ENCODE peak calls at places on chromosome 1, in six cellular contexts. P is tibial nerve, L is ovary, F is GM13977, E is A549, S is GM20000. W is an unnamed sample.

GRCh38 chr1:8373547-8374270 is 55.8 kb downstream of the SLC45A1 start:
- DNase-seq in P (no peak), L (peak), F (no peak), E (no peak), S (no peak), W (no peak)

GRCh38 chr1:211643324-211644212 is 31.9 kb downstream of the NEK2 start:
- DNase-seq in P (no peak), L (peak), F (no peak), E (peak), S (no peak), W (peak)

GRCh38 chr1:235642021-235642942 is 7.3 kb downstream of the GNG4 start:
- DNase-seq in P (no peak), L (no peak), F (peak), E (no peak), S (peak), W (peak)

GRCh38 chr1:161182214-161182613 is 4.9 kb upstream of the B4GALT3 start:
- DNase-seq in P (no peak), L (no peak), F (no peak), E (peak), S (peak), W (no peak)

GRCh38 chr1:177620636-177621190 is 349.1 kb downstream of the SEC16B start:
- DNase-seq in P (no peak), L (no peak), F (no peak), E (no peak), S (no peak), W (no peak)

GRCh38 chr1:64038965-64039926 is 164.2 kb upstream of the UBE2U start:
- DNase-seq in P (peak), L (no peak), F (no peak), E (peak), S (no peak), W (no peak)

GRCh38 chr1:40316595-40317393 is at the start of gene COL9A2:
- DNase-seq in P (peak), L (no peak), F (peak), E (no peak), S (peak), W (peak)

GRCh38 chr1:37423810-37424209 is 50.6 kb upstream of the ZC3H12A start:
- DNase-seq in P (no peak), L (no peak), F (no peak), E (no peak), S (no peak), W (no peak)

GRCh38 chr1:156804572-156805243 is 11.9 kb downstream of the SH2D2A start:
- DNase-seq in P (no peak), L (no peak), F (no peak), E (no peak), S (no peak), W (no peak)

GRCh38 chr1:6454856-6455751 is 10.9 kb downstream of the TNFRSF25 start:
- DNase-seq in P (no peak), L (no peak), F (no peak), E (no peak), S (no peak), W (no peak)

GRCh38 chr1:33143181-33143580 is 38.7 kb downstream of the TRIM62 start:
- DNase-seq in P (no peak), L (no peak), F (no peak), E (no peak), S (no peak), W (no peak)

GRCh38 chr1:19341201-19342076 is 29.3 kb downstream of the SLC66A1 start:
- DNase-seq in P (peak), L (peak), F (peak), E (peak), S (peak), W (peak)

GRCh38 chr1:60924964-60925798 is 157.2 kb upstream of the NFIA start:
- DNase-seq in P (no peak), L (no peak), F (no peak), E (no peak), S (no peak), W (no peak)

GRCh38 chr1:227729881-227730629 is 5.0 kb downstream of the JMJD4 start:
- DNase-seq in P (no peak), L (peak), F (peak), E (peak), S (peak), W (peak)

GRCh38 chr1:155607708-155608107 is 2.3 kb upstream of the MSTO1 start:
- DNase-seq in P (no peak), L (no peak), F (no peak), E (peak), S (no peak), W (no peak)

GRCh38 chr1:232627645-232628334 is 2.1 kb downstream of the SIPA1L2 start:
- DNase-seq in P (no peak), L (no peak), F (no peak), E (peak), S (peak), W (no peak)

GRCh38 chr1:29243863-29244185 is 7.5 kb downstream of the PTPRU start:
- DNase-seq in P (no peak), L (no peak), F (no peak), E (no peak), S (no peak), W (no peak)

GRCh38 chr1:178961868-178962267 is 63.8 kb upstream of the FAM20B start:
- DNase-seq in P (no peak), L (no peak), F (peak), E (no peak), S (no peak), W (no peak)

GRCh38 chr1:211738709-211739301 is 63.4 kb upstream of the NEK2 start:
- DNase-seq in P (no peak), L (no peak), F (no peak), E (no peak), S (no peak), W (peak)

GRCh38 chr1:209063816-209064664 is 519.5 kb upstream of the CAMK1G start:
- DNase-seq in P (no peak), L (no peak), F (no peak), E (no peak), S (no peak), W (no peak)

GRCh38 chr1:24493785-24494184 is 8.9 kb upstream of the RCAN3 start:
- DNase-seq in P (no peak), L (no peak), F (no peak), E (no peak), S (no peak), W (no peak)

GRCh38 chr1:24489674-24490073 is 13.0 kb upstream of the RCAN3 start:
- DNase-seq in P (no peak), L (no peak), F (no peak), E (no peak), S (no peak), W (no peak)

GRCh38 chr1:24487455-24487854 is 15.2 kb upstream of the RCAN3 start:
- DNase-seq in P (no peak), L (no peak), F (no peak), E (no peak), S (no peak), W (no peak)

GRCh38 chr1:24490101-24490781 is 12.4 kb upstream of the RCAN3 start:
- DNase-seq in P (no peak), L (no peak), F (no peak), E (no peak), S (no peak), W (no peak)

GRCh38 chr1:24491577-24492360 is 10.9 kb upstream of the RCAN3 start:
- DNase-seq in P (no peak), L (no peak), F (no peak), E (peak), S (no peak), W (no peak)
- TF ChIP-seq CTCF in P (no peak), L (no peak), F (no peak), E (no peak), S (no peak), W (no peak)

GRCh38 chr1:45752014-45752413 is 1.6 kb upstream of the IPP start:
- DNase-seq in P (no peak), L (no peak), F (no peak), E (no peak), S (no peak), W (no peak)

GRCh38 chr1:45752441-45753052 is 2.1 kb upstream of the IPP start:
- DNase-seq in P (no peak), L (no peak), F (no peak), E (no peak), S (no peak), W (no peak)

GRCh38 chr1:45750298-45751038 is at the start of gene IPP:
- DNase-seq in P (peak), L (peak), F (peak), E (peak), S (peak), W (peak)

GRCh38 chr1:45753248-45754037 is 3.0 kb upstream of the IPP start:
- DNase-seq in P (no peak), L (no peak), F (no peak), E (no peak), S (no peak), W (no peak)

DNA sequence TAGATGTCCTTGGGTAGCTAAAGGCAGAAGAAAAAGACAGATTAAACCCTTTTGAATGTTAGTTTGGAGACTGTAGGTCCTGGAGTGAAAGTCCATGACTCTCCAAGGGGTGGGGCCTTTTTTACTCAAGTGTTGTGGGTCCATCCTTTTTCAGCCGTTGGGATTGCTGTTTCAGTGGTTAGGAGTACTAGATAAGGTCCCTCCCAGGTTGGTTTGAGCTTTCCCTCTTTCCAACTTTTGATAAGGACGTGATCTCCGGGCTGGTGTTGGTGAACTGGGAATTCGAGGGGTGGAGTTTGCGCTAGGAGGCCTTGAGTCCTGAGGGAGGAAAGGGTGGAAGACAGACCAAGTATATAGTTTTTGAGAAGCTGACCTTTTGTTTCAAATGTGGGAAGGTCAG is 5.2 kb upstream of the IPP start:
- DNase-seq in P (no peak), L (no peak), F (no peak), E (no peak), S (no peak), W (no peak)
- TF ChIP-seq CTCF in P (no peak), L (no peak), F (no peak), E (no peak), S (no peak), W (no peak)

GRCh38 chr1:107965112-107965991 is at the start of gene VAV3:
- DNase-seq in P (peak), L (no peak), F (peak), E (peak), S (peak), W (peak)
- TF ChIP-seq CTCF in P (no peak), L (no peak), F (no peak), E (no peak), S (no peak), W (no peak)

GRCh38 chr1:106975944-106976343 is 80.5 kb upstream of the PRMT6 start:
- DNase-seq in P (no peak), L (no peak), F (no peak), E (peak), S (no peak), W (no peak)
- TF ChIP-seq CTCF in P (no peak), L (no peak), F (no peak), E (no peak), S (no peak), W (no peak)

GRCh38 chr1:3472088-3472850 is 17.8 kb downstream of the ARHGEF16 start:
- DNase-seq in P (no peak), L (no peak), F (no peak), E (no peak), S (no peak), W (no peak)
- TF ChIP-seq CTCF in P (no peak), L (no peak), F (no peak), E (no peak), S (no peak), W (no peak)

GRCh38 chr1:101995984-101996731 is 568 bp downstream of the OLFM3 start:
- DNase-seq in P (no peak), L (no peak), F (no peak), E (no peak), S (no peak), W (no peak)
- TF ChIP-seq CTCF in P (no peak), L (no peak), F (no peak), E (no peak), S (no peak), W (no peak)

DNA sequence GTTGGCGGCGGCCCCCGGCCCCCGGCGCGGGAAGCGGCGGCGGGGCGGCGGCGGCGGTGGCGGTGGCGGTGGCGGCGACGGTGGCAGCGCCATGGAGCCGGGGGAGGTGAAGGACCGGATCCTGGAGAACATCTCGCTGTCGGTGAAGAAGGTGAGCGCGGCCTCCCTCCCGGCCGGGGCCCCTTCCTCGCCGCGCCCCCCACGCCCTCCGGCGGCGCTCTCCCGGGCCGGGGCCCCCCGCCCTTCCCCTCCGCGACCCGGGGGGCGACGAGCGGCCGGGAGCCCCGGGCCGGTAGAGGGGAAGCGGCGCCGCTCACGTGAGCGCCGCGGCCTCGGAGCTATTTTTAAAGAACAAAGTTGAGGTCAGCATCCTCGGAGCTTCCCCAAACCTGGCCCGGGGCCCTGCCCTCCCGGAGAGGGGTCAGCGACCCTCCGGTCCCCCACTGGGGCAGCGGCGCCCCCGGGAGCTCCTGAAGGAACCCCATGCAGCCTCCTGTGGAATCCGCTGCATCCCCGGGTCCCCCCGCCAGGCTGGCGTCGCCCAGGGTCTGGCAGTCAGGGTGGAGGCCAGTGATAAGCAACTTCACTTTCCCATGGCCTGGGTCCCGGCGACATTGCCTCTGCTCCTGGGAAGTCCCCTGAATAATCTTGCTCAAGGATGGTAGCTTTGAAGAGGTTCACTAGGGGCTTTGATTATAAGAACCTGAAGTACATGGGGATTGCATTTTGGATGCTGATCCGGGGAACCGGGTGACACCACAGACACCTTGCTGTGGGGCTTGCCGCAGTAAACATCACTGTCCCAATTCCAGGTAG is 556 bp downstream of the PLEKHM2 start:
- DNase-seq in P (no peak), L (peak), F (peak), E (no peak), S (peak), W (peak)
- TF ChIP-seq CTCF in P (no peak), L (no peak), F (no peak), E (no peak), S (no peak), W (no peak)

GRCh38 chr1:100350787-100351094 is 1.6 kb upstream of the CDC14A start:
- DNase-seq in P (no peak), L (no peak), F (no peak), E (no peak), S (no peak), W (no peak)
- TF ChIP-seq CTCF in P (no peak), L (no peak), F (no peak), E (no peak), S (no peak), W (no peak)

GRCh38 chr1:192545781-192546521 is 29.6 kb upstream of the RGS1 start:
- DNase-seq in P (no peak), L (no peak), F (no peak), E (no peak), S (peak), W (peak)
- TF ChIP-seq CTCF in P (peak), L (no peak), F (no peak), E (no peak), S (no peak), W (no peak)

DNA sequence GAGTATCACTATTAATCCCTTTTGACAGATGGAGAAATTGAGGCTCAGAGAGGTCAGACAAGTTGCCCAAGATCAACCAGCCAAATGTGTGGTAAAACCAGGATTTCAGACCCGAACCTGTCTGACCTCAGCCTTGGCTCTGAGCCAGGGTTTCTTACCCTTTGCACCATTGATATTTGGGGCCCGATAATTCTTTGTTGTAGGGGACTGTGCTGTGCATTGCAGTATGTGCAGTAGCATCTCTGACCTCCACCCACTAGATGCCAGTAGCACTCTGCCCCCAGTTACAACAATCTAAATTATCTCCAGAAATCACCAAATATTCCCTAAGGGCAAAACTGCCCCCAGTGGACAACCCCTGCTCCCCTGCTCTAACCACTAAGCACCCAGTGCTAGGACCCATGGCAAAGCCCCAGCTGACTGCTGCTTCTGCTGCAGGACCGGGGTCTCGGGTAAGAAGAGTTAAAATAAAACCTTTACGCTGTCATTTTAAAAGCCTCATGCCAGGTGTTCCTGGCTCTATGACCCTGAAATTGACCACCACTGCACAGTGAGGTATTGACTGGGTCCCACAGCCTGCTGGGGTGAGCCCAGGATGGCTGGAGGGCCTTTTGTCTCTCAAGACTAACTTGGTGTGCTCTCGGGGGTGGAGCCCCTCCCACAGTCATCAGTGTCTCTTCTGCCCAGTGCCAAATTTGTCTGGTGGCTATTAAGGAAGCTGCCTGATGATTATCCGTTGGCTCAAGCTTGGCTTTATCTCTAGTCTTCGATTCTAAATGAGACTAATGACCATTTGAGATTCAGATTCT is 5.6 kb upstream of the MAN1C1 start:
- DNase-seq in P (no peak), L (no peak), F (no peak), E (no peak), S (no peak), W (no peak)
- TF ChIP-seq CTCF in P (no peak), L (no peak), F (peak), E (no peak), S (no peak), W (peak)